ENCODE peak calls at places on chromosome 11, in eight cellular contexts. B is stomach, R is HCT116, N is sigmoid colon, X is K562, C is prostate gland, U is upper lobe of left lung, D is endothelial cell of umbilical vein. H is an unnamed sample.

GRCh38 chr11:36774603-36775002 is 176.6 kb upstream of the RAG2 start:
- DNase-seq in R (no peak), X (no peak), C (no peak), U (no peak), N (no peak), B (no peak), D (no peak), H (no peak)

GRCh38 chr11:75468534-75469340 is 35.7 kb upstream of the KLHL35 start:
- DNase-seq in N (peak), D (peak), C (no peak), U (no peak), R (no peak), X (peak), B (peak), H (no peak)

GRCh38 chr11:37710031-37710430 is 1112.0 kb upstream of the RAG2 start:
- DNase-seq in D (no peak), R (no peak), C (no peak), X (no peak), U (no peak), B (no peak), N (no peak), H (no peak)

GRCh38 chr11:124920870-124921609 is 2.0 kb downstream of the HEPN1 start:
- DNase-seq in R (no peak), B (peak), X (no peak), D (peak), N (peak), U (peak), C (peak), H (no peak)

GRCh38 chr11:44899959-44900358 is 50.7 kb downstream of the TP53I11 start:
- DNase-seq in C (no peak), R (peak), U (no peak), B (no peak), X (peak), D (peak), N (no peak), H (no peak)

GRCh38 chr11:27018902-27019544 is 21.6 kb upstream of the BBOX1 start:
- DNase-seq in X (no peak), B (no peak), R (no peak), D (no peak), U (no peak), C (no peak), N (no peak), H (no peak)

GRCh38 chr11:4748435-4748834 is 21.3 kb downstream of the OR51F1 start:
- DNase-seq in B (no peak), C (no peak), R (no peak), N (no peak), D (no peak), X (no peak), U (no peak), H (no peak)

GRCh38 chr11:27717377-27717776 is 17.1 kb upstream of the BDNF start:
- DNase-seq in U (no peak), R (no peak), N (no peak), C (no peak), B (no peak), D (peak), X (peak), H (no peak)

GRCh38 chr11:19878520-19878919 is 165.9 kb downstream of the NAV2 start:
- DNase-seq in C (no peak), N (no peak), D (no peak), R (no peak), B (no peak), U (no peak), X (no peak), H (no peak)

GRCh38 chr11:105490333-105490732 is 119.5 kb upstream of the GRIA4 start:
- DNase-seq in B (no peak), N (no peak), U (no peak), X (no peak), R (no peak), C (no peak), D (no peak), H (no peak)

GRCh38 chr11:37504066-37504611 is 906.1 kb upstream of the RAG2 start:
- DNase-seq in B (no peak), C (no peak), U (no peak), D (no peak), N (no peak), R (no peak), X (no peak), H (peak)

GRCh38 chr11:13885083-13885482 is 77.4 kb upstream of the SPON1 start:
- DNase-seq in R (no peak), D (no peak), C (no peak), U (peak), N (no peak), X (no peak), B (no peak), H (no peak)

GRCh38 chr11:10606536-10607208 is 38.2 kb upstream of the LYVE1 start:
- DNase-seq in C (no peak), B (no peak), U (no peak), R (no peak), D (peak), N (no peak), X (no peak), H (no peak)

GRCh38 chr11:73839123-73839457 is 37.6 kb downstream of the COA4 start:
- DNase-seq in N (no peak), X (no peak), D (no peak), R (no peak), B (no peak), C (no peak), U (no peak), H (no peak)

GRCh38 chr11:69997352-69997751 is 80.8 kb upstream of the ANO1 start:
- DNase-seq in D (no peak), R (no peak), U (no peak), N (no peak), C (no peak), X (no peak), B (no peak), H (no peak)

GRCh38 chr11:34366522-34366921 is 8.7 kb upstream of the ABTB2 start:
- DNase-seq in C (no peak), D (peak), X (no peak), U (no peak), N (no peak), R (peak), B (peak), H (no peak)

GRCh38 chr11:35014352-35014751 is 97.9 kb downstream of the PDHX start:
- DNase-seq in R (no peak), B (no peak), C (no peak), X (no peak), U (no peak), N (no peak), D (no peak), H (no peak)

GRCh38 chr11:82315093-82315492 is 418.6 kb downstream of the FAM181B start:
- DNase-seq in R (no peak), X (no peak), C (no peak), N (peak), U (peak), B (no peak), D (no peak), H (no peak)

GRCh38 chr11:118924591-118925585 is 838 bp downstream of the BCL9L start:
- DNase-seq in N (peak), U (peak), R (no peak), B (peak), C (no peak), X (peak), D (peak), H (peak)

GRCh38 chr11:13434247-13435205 is 28.5 kb downstream of the BTBD10 start:
- DNase-seq in B (no peak), C (no peak), R (no peak), N (no peak), X (no peak), D (no peak), U (no peak), H (no peak)

GRCh38 chr11:126816655-126817054 is 183.9 kb downstream of the KIRREL3 start:
- DNase-seq in X (no peak), N (no peak), B (peak), U (no peak), D (no peak), R (no peak), C (no peak), H (no peak)

GRCh38 chr11:14638561-14638960 is 5.0 kb upstream of the PDE3B start:
- DNase-seq in B (no peak), X (no peak), C (no peak), D (no peak), R (no peak), U (peak), N (no peak), H (no peak)

GRCh38 chr11:72924568-72925190 is 110.5 kb downstream of the ATG16L2 start:
- DNase-seq in C (no peak), B (no peak), U (no peak), R (peak), D (peak), N (no peak), X (no peak), H (no peak)

GRCh38 chr11:119728226-119728626 is 774 bp downstream of the NECTIN1 start:
- DNase-seq in N (no peak), C (peak), D (peak), R (no peak), B (no peak), U (no peak), X (no peak), H (no peak)

DNA sequence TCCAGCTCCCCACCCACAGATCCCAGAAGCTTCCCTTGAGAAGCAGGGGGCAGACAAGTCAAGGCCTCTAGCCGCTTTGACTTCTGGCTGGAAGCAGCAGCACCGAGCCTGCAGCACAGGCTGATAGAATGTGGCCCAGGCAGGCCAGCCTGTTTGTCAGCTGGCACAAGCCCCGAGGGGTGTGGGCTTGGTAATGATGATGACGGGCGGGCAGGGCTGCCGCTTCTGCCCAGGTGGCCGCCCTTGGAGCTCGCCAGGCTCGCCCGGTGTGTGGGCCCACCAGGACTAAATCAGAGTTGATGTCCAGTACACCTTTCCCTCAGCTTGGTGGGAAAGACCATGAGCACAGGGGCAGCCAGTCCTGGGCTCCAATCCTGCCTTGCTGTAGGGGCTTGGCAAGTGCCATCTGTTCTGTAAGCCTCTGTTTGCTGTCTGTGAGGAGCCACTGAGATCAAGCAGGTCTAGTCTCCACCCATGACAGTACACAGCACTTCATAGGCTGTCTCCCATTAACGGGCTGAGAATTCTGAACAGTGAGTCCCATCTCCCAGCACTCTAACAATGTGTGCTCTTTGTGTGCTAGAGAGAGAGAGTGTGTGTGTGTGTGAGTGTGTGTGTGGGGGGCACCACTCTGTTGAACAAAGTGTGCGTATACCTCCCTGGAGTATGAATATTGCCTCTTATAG is 26.8 kb downstream of the MICAL2 start:
- DNase-seq in X (no peak), C (peak), U (peak), D (no peak), N (peak), R (no peak), B (peak), H (no peak)
- TF ChIP-seq POLR2AphosphoS5 in X (no peak), C (peak), U (no peak), D (peak), N (peak), R (no peak), B (no peak), H (no peak)

DNA sequence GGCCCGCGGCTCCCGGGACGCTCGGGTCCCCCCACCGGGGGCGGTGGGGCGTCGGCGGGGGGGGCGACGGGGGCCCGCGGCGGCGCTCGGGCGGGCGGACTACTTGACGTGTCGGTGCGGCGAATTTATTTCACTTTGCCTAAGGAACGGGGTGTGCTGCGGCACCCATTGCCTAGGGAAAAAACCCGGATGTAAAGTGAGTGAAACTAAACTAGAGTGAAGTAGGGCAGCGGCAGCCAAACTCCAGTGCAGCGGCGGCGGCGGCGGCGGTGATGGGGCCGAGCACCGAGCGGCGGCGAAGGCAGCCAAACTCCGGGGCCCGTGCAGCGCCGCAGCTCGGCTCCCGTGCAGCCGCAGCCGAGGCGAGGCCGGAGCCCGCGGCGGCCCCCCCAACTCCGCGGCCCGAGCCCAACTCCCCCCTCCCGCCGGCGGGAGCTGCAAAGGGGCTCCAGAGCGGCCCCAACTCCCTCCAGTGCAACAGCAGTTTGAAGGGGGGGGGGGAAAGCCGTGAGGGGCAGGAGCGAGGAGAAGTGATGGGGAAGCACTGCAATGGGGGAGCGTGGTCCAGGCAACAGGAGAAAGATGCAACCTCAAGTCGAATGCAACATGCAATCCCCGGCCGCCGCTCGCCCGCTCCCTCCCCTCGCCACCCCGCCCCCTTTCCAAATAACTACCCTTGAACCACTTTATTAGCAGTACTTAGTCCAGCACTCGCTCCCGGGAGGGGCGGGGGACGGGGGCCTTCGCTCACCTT is 647 bp upstream of the PHF21A start:
- DNase-seq in C (peak), R (peak), N (peak), X (peak), B (peak), D (peak), U (peak), H (peak)
- TF ChIP-seq POLR2A in C (peak), R (peak), N (no peak), X (no peak), B (no peak), D (peak), U (peak), H (no peak)

GRCh38 chr11:96168623-96169022 is 174.4 kb downstream of the MAML2 start:
- DNase-seq in R (no peak), X (no peak), B (no peak), C (peak), D (peak), N (peak), U (peak), H (no peak)
- TF ChIP-seq POLR2AphosphoS5 in R (no peak), X (no peak), B (peak), C (peak), D (no peak), N (peak), U (no peak), H (no peak)

GRCh38 chr11:78170874-78171549 is 17.4 kb downstream of the KCTD21 start:
- DNase-seq in X (no peak), R (no peak), N (no peak), C (no peak), D (no peak), U (no peak), B (no peak), H (no peak)
- TF ChIP-seq POLR2A in X (no peak), R (no peak), N (no peak), C (no peak), D (no peak), U (no peak), B (no peak), H (no peak)

GRCh38 chr11:9104581-9104980 is 13.2 kb upstream of the SCUBE2 start:
- DNase-seq in D (no peak), C (no peak), R (no peak), X (no peak), B (no peak), N (no peak), U (no peak), H (no peak)
- TF ChIP-seq POLR2AphosphoS5 in D (no peak), C (no peak), R (no peak), X (no peak), B (no peak), N (no peak), U (no peak), H (no peak)

GRCh38 chr11:64207247-64208085 is 945 bp downstream of the FERMT3 start:
- DNase-seq in C (no peak), U (peak), R (no peak), N (peak), X (peak), D (peak), B (peak), H (peak)
- TF ChIP-seq POLR2A in C (no peak), U (no peak), R (no peak), N (no peak), X (peak), D (peak), B (no peak), H (peak)

GRCh38 chr11:111176603-111177002 is 68.9 kb upstream of the POU2AF2 start:
- DNase-seq in C (no peak), R (no peak), U (no peak), N (no peak), B (no peak), D (no peak), X (no peak), H (no peak)

GRCh38 chr11:111173221-111173620 is 72.3 kb upstream of the POU2AF2 start:
- DNase-seq in U (no peak), R (no peak), N (no peak), B (no peak), C (no peak), X (no peak), D (no peak), H (no peak)

DNA sequence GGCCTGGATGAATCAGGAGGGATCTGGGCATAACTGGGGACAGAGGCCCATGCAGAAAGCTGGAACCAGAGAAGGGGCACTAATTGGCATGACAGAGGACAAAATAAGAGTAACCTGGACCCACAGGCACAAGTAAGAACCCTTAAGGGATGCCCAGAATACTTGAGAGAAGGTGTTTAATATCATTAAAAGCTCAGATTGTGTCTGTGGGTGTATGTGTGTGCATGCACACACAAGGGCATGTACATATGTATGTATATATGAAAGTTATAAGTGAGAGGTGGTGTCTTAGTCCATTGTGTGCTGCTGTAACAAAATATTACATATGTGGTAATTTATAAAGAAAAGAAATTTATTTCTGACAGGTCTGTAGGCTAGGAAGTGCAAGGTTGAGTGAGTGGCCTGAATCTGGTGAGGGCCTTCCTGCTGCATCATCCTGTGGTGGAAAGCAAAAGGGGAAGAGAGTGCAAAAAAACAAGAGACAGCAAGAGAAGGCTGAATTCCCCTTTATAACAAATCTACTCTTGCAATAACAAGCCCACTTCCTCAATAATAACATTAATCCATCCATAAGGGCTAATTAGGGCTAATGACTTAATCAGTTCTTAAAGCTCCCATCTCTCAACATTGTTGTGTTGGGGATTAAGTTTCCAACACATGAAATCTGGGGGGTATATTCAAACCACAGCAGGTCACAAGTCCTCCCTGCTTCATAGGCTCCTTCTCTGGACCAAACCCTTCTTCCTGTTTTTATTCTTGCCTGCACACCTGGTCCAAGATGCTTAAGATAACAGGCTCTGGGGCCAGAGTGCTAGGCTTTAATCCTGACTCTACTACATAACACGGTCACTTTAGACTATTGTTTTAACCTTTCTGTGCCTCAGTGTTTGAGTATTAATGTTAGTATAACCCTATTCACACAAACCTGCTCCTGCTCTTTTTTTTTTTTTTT is 68.2 kb upstream of the POU2AF2 start:
- DNase-seq in N (no peak), D (no peak), B (no peak), C (no peak), U (no peak), X (no peak), R (no peak), H (no peak)
- TF ChIP-seq POLR2AphosphoS5 in N (no peak), D (no peak), B (no peak), C (no peak), U (no peak), X (no peak), R (no peak), H (no peak)

DNA sequence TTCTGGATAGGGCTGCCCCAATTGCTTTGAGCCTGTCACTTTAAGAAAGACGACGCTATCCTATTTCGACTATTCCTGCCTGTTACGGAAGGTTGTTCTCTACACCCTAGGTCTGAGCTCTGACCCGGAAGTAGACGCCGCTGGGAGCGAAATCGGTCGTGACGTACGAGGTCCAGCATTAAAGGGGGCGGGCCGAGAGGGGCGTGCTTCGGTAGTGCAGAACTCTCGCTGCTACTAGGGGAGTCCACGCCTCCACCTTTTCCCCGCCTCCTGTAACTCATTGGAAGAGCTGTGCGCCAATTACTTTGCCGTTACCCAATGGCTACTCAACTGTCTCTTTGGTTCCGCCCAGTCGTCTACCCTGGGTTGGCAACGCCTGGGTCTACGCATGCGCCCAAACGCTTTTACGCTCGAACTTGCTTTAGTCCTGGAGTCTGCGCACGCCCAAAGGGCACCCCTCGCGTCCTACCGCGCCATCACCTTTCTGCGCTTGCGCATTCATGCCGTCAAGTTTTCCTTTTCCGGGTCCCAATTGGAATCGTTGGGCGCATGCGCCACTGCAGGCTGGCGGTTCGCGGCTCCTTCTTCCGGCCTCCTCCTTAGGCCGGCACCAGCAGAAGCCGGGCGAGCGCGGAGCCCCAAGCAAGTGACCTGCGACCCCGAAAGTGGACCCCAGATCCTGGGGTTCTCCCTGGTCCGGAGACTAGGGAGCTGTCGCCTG is at the start of gene PCNX3:
- DNase-seq in N (peak), C (peak), R (peak), X (peak), B (peak), D (peak), U (peak), H (peak)
- TF ChIP-seq POLR2A in N (peak), C (peak), R (no peak), X (peak), B (no peak), D (peak), U (peak), H (peak)

GRCh38 chr11:128516467-128516778 is 70.9 kb downstream of the ETS1 start:
- DNase-seq in C (no peak), D (no peak), R (no peak), U (no peak), X (no peak), B (no peak), N (no peak), H (no peak)

GRCh38 chr11:128512478-128513127 is 74.8 kb downstream of the ETS1 start:
- DNase-seq in U (no peak), B (no peak), D (no peak), N (no peak), R (no peak), X (no peak), C (no peak), H (no peak)

GRCh38 chr11:128515766-128516466 is 71.4 kb downstream of the ETS1 start:
- DNase-seq in B (no peak), X (no peak), U (no peak), R (no peak), N (no peak), D (no peak), C (no peak), H (no peak)

GRCh38 chr11:128515086-128515485 is 72.3 kb downstream of the ETS1 start:
- DNase-seq in D (no peak), C (no peak), X (no peak), U (no peak), B (no peak), N (no peak), R (no peak), H (no peak)

GRCh38 chr11:128513915-128514681 is 73.3 kb downstream of the ETS1 start:
- DNase-seq in B (no peak), D (no peak), U (no peak), N (no peak), X (no peak), C (no peak), R (no peak), H (no peak)
- TF ChIP-seq POLR2AphosphoS5 in B (no peak), D (no peak), U (no peak), N (no peak), X (no peak), C (no peak), R (no peak), H (no peak)